ENCODE peak calls at places on chromosomes 6 and 20, in nine cellular contexts. One of them, this sample, is unnamed.

GRCh38 chr6:62229231-62229630 is 56.8 kb downstream of the KHDRBS2 start:
- DNase-seq in KG1: no peak
- DNase-seq in EL: no peak
- DNase-seq in activated T-cell treated with anti-CD3 and anti-CD28 coated beads for 1 hour: no peak
- DNase-seq in CD4-positive, alpha-beta memory T cell: no peak
- DNase-seq in K562: no peak
- DNase-seq in effector CD4-positive, alpha-beta T cell: no peak
- DNase-seq in neural crest cell: no peak
- DNase-seq in HFFc6: no peak
- DNase-seq in this sample: no peak

GRCh38 chr6:90459225-90459758 is 127.6 kb downstream of the MAP3K7 start:
- DNase-seq in neural crest cell: no peak
- DNase-seq in effector CD4-positive, alpha-beta T cell: no peak
- DNase-seq in KG1: no peak
- DNase-seq in activated T-cell treated with anti-CD3 and anti-CD28 coated beads for 1 hour: no peak
- DNase-seq in EL: no peak
- DNase-seq in HFFc6: no peak
- DNase-seq in CD4-positive, alpha-beta memory T cell: no peak
- DNase-seq in K562: peak
- DNase-seq in this sample: no peak

GRCh38 chr6:53309059-53309896 is 39.5 kb downstream of the ELOVL5 start:
- DNase-seq in K562: peak
- DNase-seq in neural crest cell: no peak
- DNase-seq in HFFc6: peak
- DNase-seq in effector CD4-positive, alpha-beta T cell: no peak
- DNase-seq in CD4-positive, alpha-beta memory T cell: no peak
- DNase-seq in activated T-cell treated with anti-CD3 and anti-CD28 coated beads for 1 hour: no peak
- DNase-seq in KG1: no peak
- DNase-seq in EL: peak
- DNase-seq in this sample: no peak

GRCh38 chr6:52733172-52733571 is 30.1 kb downstream of the GSTA2 start:
- DNase-seq in HFFc6: no peak
- DNase-seq in activated T-cell treated with anti-CD3 and anti-CD28 coated beads for 1 hour: no peak
- DNase-seq in K562: no peak
- DNase-seq in neural crest cell: no peak
- DNase-seq in effector CD4-positive, alpha-beta T cell: no peak
- DNase-seq in CD4-positive, alpha-beta memory T cell: no peak
- DNase-seq in KG1: no peak
- DNase-seq in EL: no peak
- DNase-seq in this sample: no peak

GRCh38 chr6:116246089-116246488 is 7.8 kb downstream of the TSPYL4 start:
- DNase-seq in EL: peak
- DNase-seq in K562: peak
- DNase-seq in effector CD4-positive, alpha-beta T cell: no peak
- DNase-seq in CD4-positive, alpha-beta memory T cell: no peak
- DNase-seq in activated T-cell treated with anti-CD3 and anti-CD28 coated beads for 1 hour: no peak
- DNase-seq in KG1: no peak
- DNase-seq in HFFc6: peak
- DNase-seq in neural crest cell: no peak
- DNase-seq in this sample: no peak

GRCh38 chr20:1840865-1841553 is 54.2 kb upstream of the SIRPA start:
- DNase-seq in EL: peak
- DNase-seq in HFFc6: no peak
- DNase-seq in KG1: no peak
- DNase-seq in neural crest cell: no peak
- DNase-seq in K562: no peak
- DNase-seq in effector CD4-positive, alpha-beta T cell: no peak
- DNase-seq in CD4-positive, alpha-beta memory T cell: no peak
- DNase-seq in activated T-cell treated with anti-CD3 and anti-CD28 coated beads for 1 hour: no peak
- DNase-seq in this sample: no peak

GRCh38 chr6:163137504-163137903 is 277.0 kb upstream of the QKI start:
- DNase-seq in K562: no peak
- DNase-seq in KG1: no peak
- DNase-seq in CD4-positive, alpha-beta memory T cell: no peak
- DNase-seq in activated T-cell treated with anti-CD3 and anti-CD28 coated beads for 1 hour: no peak
- DNase-seq in EL: no peak
- DNase-seq in effector CD4-positive, alpha-beta T cell: no peak
- DNase-seq in HFFc6: no peak
- DNase-seq in neural crest cell: no peak
- DNase-seq in this sample: no peak

GRCh38 chr6:110331816-110332215 is 26.3 kb downstream of the METTL24 start:
- DNase-seq in CD4-positive, alpha-beta memory T cell: no peak
- DNase-seq in activated T-cell treated with anti-CD3 and anti-CD28 coated beads for 1 hour: no peak
- DNase-seq in KG1: no peak
- DNase-seq in EL: no peak
- DNase-seq in K562: no peak
- DNase-seq in neural crest cell: no peak
- DNase-seq in effector CD4-positive, alpha-beta T cell: no peak
- DNase-seq in HFFc6: no peak
- DNase-seq in this sample: no peak

GRCh38 chr6:82169138-82169876 is 78.2 kb downstream of the IBTK start:
- DNase-seq in activated T-cell treated with anti-CD3 and anti-CD28 coated beads for 1 hour: no peak
- DNase-seq in EL: no peak
- DNase-seq in K562: no peak
- DNase-seq in CD4-positive, alpha-beta memory T cell: no peak
- DNase-seq in neural crest cell: no peak
- DNase-seq in HFFc6: no peak
- DNase-seq in effector CD4-positive, alpha-beta T cell: no peak
- DNase-seq in KG1: no peak
- DNase-seq in this sample: no peak

GRCh38 chr20:10654630-10655029 is 19.2 kb downstream of the JAG1 start:
- DNase-seq in neural crest cell: no peak
- DNase-seq in activated T-cell treated with anti-CD3 and anti-CD28 coated beads for 1 hour: no peak
- DNase-seq in K562: no peak
- DNase-seq in EL: no peak
- DNase-seq in KG1: no peak
- DNase-seq in HFFc6: no peak
- DNase-seq in CD4-positive, alpha-beta memory T cell: no peak
- DNase-seq in effector CD4-positive, alpha-beta T cell: no peak
- DNase-seq in this sample: no peak

GRCh38 chr6:119384444-119384843 is 34.9 kb upstream of the MAN1A1 start:
- DNase-seq in effector CD4-positive, alpha-beta T cell: no peak
- DNase-seq in EL: no peak
- DNase-seq in CD4-positive, alpha-beta memory T cell: no peak
- DNase-seq in neural crest cell: no peak
- DNase-seq in activated T-cell treated with anti-CD3 and anti-CD28 coated beads for 1 hour: no peak
- DNase-seq in HFFc6: no peak
- DNase-seq in K562: no peak
- DNase-seq in KG1: no peak
- DNase-seq in this sample: no peak

GRCh38 chr6:74574794-74575193 is 631.1 kb downstream of the COL12A1 start:
- DNase-seq in K562: peak
- DNase-seq in CD4-positive, alpha-beta memory T cell: no peak
- DNase-seq in HFFc6: peak
- DNase-seq in effector CD4-positive, alpha-beta T cell: no peak
- DNase-seq in KG1: no peak
- DNase-seq in activated T-cell treated with anti-CD3 and anti-CD28 coated beads for 1 hour: no peak
- DNase-seq in neural crest cell: no peak
- DNase-seq in EL: peak
- DNase-seq in this sample: no peak

GRCh38 chr6:46521464-46521971 is 30.3 kb upstream of the RCAN2 start:
- DNase-seq in activated T-cell treated with anti-CD3 and anti-CD28 coated beads for 1 hour: no peak
- DNase-seq in K562: no peak
- DNase-seq in neural crest cell: no peak
- DNase-seq in EL: no peak
- DNase-seq in CD4-positive, alpha-beta memory T cell: no peak
- DNase-seq in effector CD4-positive, alpha-beta T cell: no peak
- DNase-seq in KG1: no peak
- DNase-seq in HFFc6: no peak
- DNase-seq in this sample: no peak

GRCh38 chr6:170177383-170178265 is 113.3 kb downstream of the DLL1 start:
- DNase-seq in CD4-positive, alpha-beta memory T cell: no peak
- DNase-seq in activated T-cell treated with anti-CD3 and anti-CD28 coated beads for 1 hour: no peak
- DNase-seq in K562: no peak
- DNase-seq in EL: no peak
- DNase-seq in KG1: no peak
- DNase-seq in effector CD4-positive, alpha-beta T cell: no peak
- DNase-seq in neural crest cell: no peak
- DNase-seq in HFFc6: no peak
- DNase-seq in this sample: no peak

GRCh38 chr6:88695936-88696335 is 267.5 kb downstream of the RNGTT start:
- DNase-seq in neural crest cell: no peak
- DNase-seq in EL: no peak
- DNase-seq in CD4-positive, alpha-beta memory T cell: no peak
- DNase-seq in K562: no peak
- DNase-seq in effector CD4-positive, alpha-beta T cell: no peak
- DNase-seq in activated T-cell treated with anti-CD3 and anti-CD28 coated beads for 1 hour: no peak
- DNase-seq in KG1: no peak
- DNase-seq in HFFc6: no peak
- DNase-seq in this sample: no peak

GRCh38 chr6:25186919-25187318 is 92.3 kb upstream of the CARMIL1 start:
- DNase-seq in activated T-cell treated with anti-CD3 and anti-CD28 coated beads for 1 hour: no peak
- DNase-seq in effector CD4-positive, alpha-beta T cell: no peak
- DNase-seq in neural crest cell: no peak
- DNase-seq in K562: no peak
- DNase-seq in KG1: no peak
- DNase-seq in EL: no peak
- DNase-seq in HFFc6: no peak
- DNase-seq in CD4-positive, alpha-beta memory T cell: no peak
- DNase-seq in this sample: no peak

GRCh38 chr6:55603987-55604386 is 25.0 kb upstream of the HMGCLL1 start:
- DNase-seq in effector CD4-positive, alpha-beta T cell: no peak
- DNase-seq in HFFc6: no peak
- DNase-seq in K562: no peak
- DNase-seq in EL: no peak
- DNase-seq in KG1: no peak
- DNase-seq in activated T-cell treated with anti-CD3 and anti-CD28 coated beads for 1 hour: no peak
- DNase-seq in neural crest cell: no peak
- DNase-seq in CD4-positive, alpha-beta memory T cell: no peak
- DNase-seq in this sample: no peak

GRCh38 chr6:3383525-3383924 is 73.3 kb downstream of the SLC22A23 start:
- DNase-seq in CD4-positive, alpha-beta memory T cell: no peak
- DNase-seq in KG1: no peak
- DNase-seq in neural crest cell: no peak
- DNase-seq in effector CD4-positive, alpha-beta T cell: no peak
- DNase-seq in activated T-cell treated with anti-CD3 and anti-CD28 coated beads for 1 hour: no peak
- DNase-seq in EL: peak
- DNase-seq in K562: peak
- DNase-seq in HFFc6: no peak
- DNase-seq in this sample: no peak

GRCh38 chr20:34535301-34535840 is 19.1 kb downstream of the DYNLRB1 start:
- DNase-seq in effector CD4-positive, alpha-beta T cell: no peak
- DNase-seq in EL: no peak
- DNase-seq in HFFc6: no peak
- DNase-seq in KG1: no peak
- DNase-seq in K562: no peak
- DNase-seq in neural crest cell: no peak
- DNase-seq in activated T-cell treated with anti-CD3 and anti-CD28 coated beads for 1 hour: no peak
- DNase-seq in CD4-positive, alpha-beta memory T cell: no peak
- DNase-seq in this sample: no peak

GRCh38 chr20:15642676-15643075 is 930.6 kb downstream of the KIF16B start:
- DNase-seq in K562: no peak
- DNase-seq in EL: peak
- DNase-seq in effector CD4-positive, alpha-beta T cell: no peak
- DNase-seq in CD4-positive, alpha-beta memory T cell: no peak
- DNase-seq in neural crest cell: no peak
- DNase-seq in KG1: no peak
- DNase-seq in HFFc6: peak
- DNase-seq in activated T-cell treated with anti-CD3 and anti-CD28 coated beads for 1 hour: no peak
- DNase-seq in this sample: no peak

GRCh38 chr20:34415079-34415478 is 52.0 kb downstream of the ITCH start:
- DNase-seq in EL: no peak
- DNase-seq in effector CD4-positive, alpha-beta T cell: no peak
- DNase-seq in neural crest cell: no peak
- DNase-seq in HFFc6: no peak
- DNase-seq in KG1: no peak
- DNase-seq in K562: no peak
- DNase-seq in CD4-positive, alpha-beta memory T cell: no peak
- DNase-seq in activated T-cell treated with anti-CD3 and anti-CD28 coated beads for 1 hour: no peak
- DNase-seq in this sample: no peak

GRCh38 chr20:31555203-31555602 is 41.0 kb downstream of the HM13 start:
- DNase-seq in effector CD4-positive, alpha-beta T cell: no peak
- DNase-seq in HFFc6: no peak
- DNase-seq in CD4-positive, alpha-beta memory T cell: no peak
- DNase-seq in EL: no peak
- DNase-seq in activated T-cell treated with anti-CD3 and anti-CD28 coated beads for 1 hour: no peak
- DNase-seq in neural crest cell: no peak
- DNase-seq in K562: peak
- DNase-seq in KG1: no peak
- DNase-seq in this sample: no peak

GRCh38 chr6:152295346-152295745 is 341.8 kb downstream of the SYNE1 start:
- DNase-seq in neural crest cell: no peak
- DNase-seq in activated T-cell treated with anti-CD3 and anti-CD28 coated beads for 1 hour: no peak
- DNase-seq in KG1: no peak
- DNase-seq in K562: no peak
- DNase-seq in CD4-positive, alpha-beta memory T cell: no peak
- DNase-seq in HFFc6: peak
- DNase-seq in EL: peak
- DNase-seq in effector CD4-positive, alpha-beta T cell: no peak
- DNase-seq in this sample: no peak

GRCh38 chr6:51753635-51754034 is 333.8 kb downstream of the PKHD1 start:
- DNase-seq in effector CD4-positive, alpha-beta T cell: no peak
- DNase-seq in activated T-cell treated with anti-CD3 and anti-CD28 coated beads for 1 hour: no peak
- DNase-seq in KG1: no peak
- DNase-seq in K562: peak
- DNase-seq in neural crest cell: peak
- DNase-seq in HFFc6: no peak
- DNase-seq in CD4-positive, alpha-beta memory T cell: no peak
- DNase-seq in EL: no peak
- DNase-seq in this sample: no peak

GRCh38 chr20:49028684-49029083 is 17.4 kb upstream of the CSE1L start:
- DNase-seq in HFFc6: peak
- DNase-seq in neural crest cell: no peak
- DNase-seq in K562: peak
- DNase-seq in effector CD4-positive, alpha-beta T cell: no peak
- DNase-seq in EL: peak
- DNase-seq in activated T-cell treated with anti-CD3 and anti-CD28 coated beads for 1 hour: no peak
- DNase-seq in KG1: no peak
- DNase-seq in CD4-positive, alpha-beta memory T cell: no peak
- DNase-seq in this sample: no peak

GRCh38 chr6:107539409-107539808 is 49.5 kb downstream of the SOBP start:
- DNase-seq in activated T-cell treated with anti-CD3 and anti-CD28 coated beads for 1 hour: no peak
- DNase-seq in EL: peak
- DNase-seq in neural crest cell: no peak
- DNase-seq in effector CD4-positive, alpha-beta T cell: no peak
- DNase-seq in CD4-positive, alpha-beta memory T cell: no peak
- DNase-seq in K562: peak
- DNase-seq in KG1: no peak
- DNase-seq in HFFc6: no peak
- DNase-seq in this sample: no peak

GRCh38 chr20:64053841-64054661 is 4.6 kb upstream of the SOX18 start:
- DNase-seq in K562: peak
- DNase-seq in neural crest cell: no peak
- DNase-seq in activated T-cell treated with anti-CD3 and anti-CD28 coated beads for 1 hour: no peak
- DNase-seq in effector CD4-positive, alpha-beta T cell: no peak
- DNase-seq in HFFc6: no peak
- DNase-seq in EL: no peak
- DNase-seq in KG1: no peak
- DNase-seq in CD4-positive, alpha-beta memory T cell: no peak
- DNase-seq in this sample: no peak

GRCh38 chr20:21421601-21422236 is 24.4 kb upstream of the NKX2-4 start:
- DNase-seq in CD4-positive, alpha-beta memory T cell: no peak
- DNase-seq in activated T-cell treated with anti-CD3 and anti-CD28 coated beads for 1 hour: no peak
- DNase-seq in neural crest cell: no peak
- DNase-seq in HFFc6: no peak
- DNase-seq in KG1: no peak
- DNase-seq in K562: no peak
- DNase-seq in effector CD4-positive, alpha-beta T cell: no peak
- DNase-seq in EL: no peak
- DNase-seq in this sample: no peak

GRCh38 chr6:97572943-97573342 is 289.9 kb upstream of the MMS22L start:
- DNase-seq in activated T-cell treated with anti-CD3 and anti-CD28 coated beads for 1 hour: no peak
- DNase-seq in effector CD4-positive, alpha-beta T cell: no peak
- DNase-seq in K562: no peak
- DNase-seq in KG1: no peak
- DNase-seq in HFFc6: no peak
- DNase-seq in CD4-positive, alpha-beta memory T cell: no peak
- DNase-seq in neural crest cell: no peak
- DNase-seq in EL: no peak
- DNase-seq in this sample: no peak

GRCh38 chr6:55964136-55964535 is 88.7 kb upstream of the BMP5 start:
- DNase-seq in CD4-positive, alpha-beta memory T cell: no peak
- DNase-seq in KG1: no peak
- DNase-seq in EL: no peak
- DNase-seq in HFFc6: no peak
- DNase-seq in effector CD4-positive, alpha-beta T cell: no peak
- DNase-seq in neural crest cell: no peak
- DNase-seq in activated T-cell treated with anti-CD3 and anti-CD28 coated beads for 1 hour: no peak
- DNase-seq in K562: no peak
- DNase-seq in this sample: no peak

GRCh38 chr6:56684342-56685101 is 41.8 kb upstream of the DST start:
- DNase-seq in activated T-cell treated with anti-CD3 and anti-CD28 coated beads for 1 hour: no peak
- DNase-seq in HFFc6: no peak
- DNase-seq in neural crest cell: no peak
- DNase-seq in K562: no peak
- DNase-seq in EL: peak
- DNase-seq in KG1: no peak
- DNase-seq in CD4-positive, alpha-beta memory T cell: no peak
- DNase-seq in effector CD4-positive, alpha-beta T cell: no peak
- DNase-seq in this sample: no peak

This sample was measured in T-helper 9 cell.